ENCODE peak calls at places on chromosomes 3 and 15, in six cellular contexts. A is brain microvascular endothelial cell, C is upper lobe of left lung, T is LoVo, G is GM12891, P is HCT116. H is an unnamed sample.

GRCh38 chr3:52789746-52790040 is 4.9 kb upstream of the ITIH3 start:
- DNase-seq in A (no peak), C (no peak), T (no peak), G (no peak), P (no peak), H (no peak)

GRCh38 chr3:39668420-39668819 is 141.0 kb upstream of the MYRIP start:
- DNase-seq in A (peak), C (no peak), T (peak), G (no peak), P (peak), H (peak)

GRCh38 chr3:130310109-130310508 is 35.4 kb upstream of the COL6A5 start:
- DNase-seq in A (no peak), C (no peak), T (no peak), G (no peak), P (no peak), H (no peak)

GRCh38 chr15:101355678-101356464 is 60.8 kb upstream of the SNRPA1 start:
- DNase-seq in A (no peak), C (peak), T (no peak), G (no peak), P (no peak), H (no peak)

GRCh38 chr3:116192464-116192863 is 252.8 kb downstream of the LSAMP start:
- DNase-seq in A (no peak), C (no peak), T (no peak), G (no peak), P (no peak), H (no peak)

GRCh38 chr15:47987908-47988532 is 132.8 kb upstream of the SLC24A5 start:
- DNase-seq in A (peak), C (no peak), T (peak), G (peak), P (peak), H (peak)

GRCh38 chr15:33089878-33090757 is 104.4 kb downstream of the FMN1 start:
- DNase-seq in A (peak), C (no peak), T (peak), G (no peak), P (no peak), H (no peak)

GRCh38 chr3:136343873-136344281 is 93.7 kb downstream of the PCCB start:
- DNase-seq in A (peak), C (no peak), T (peak), G (no peak), P (no peak), H (peak)

GRCh38 chr3:80606073-80606472 is 838.3 kb upstream of the ROBO1 start:
- DNase-seq in A (no peak), C (no peak), T (no peak), G (no peak), P (no peak), H (no peak)

GRCh38 chr15:51658664-51659063 is 22.6 kb upstream of the SCG3 start:
- DNase-seq in A (no peak), C (no peak), T (no peak), G (no peak), P (no peak), H (no peak)

GRCh38 chr15:60614028-60614427 is 135.1 kb upstream of the ICE2 start:
- DNase-seq in A (no peak), C (no peak), T (no peak), G (no peak), P (no peak), H (no peak)

GRCh38 chr15:72771329-72771725 is 12.2 kb downstream of the ADPGK start:
- DNase-seq in A (no peak), C (no peak), T (no peak), G (no peak), P (no peak), H (no peak)

GRCh38 chr3:45555154-45555591 is 39.4 kb upstream of the LIMD1 start:
- DNase-seq in A (no peak), C (no peak), T (no peak), G (no peak), P (no peak), H (no peak)

GRCh38 chr15:101150723-101151040 is 101.2 kb downstream of the CHSY1 start:
- DNase-seq in A (no peak), C (no peak), T (no peak), G (no peak), P (no peak), H (no peak)

GRCh38 chr3:16102187-16102561 is 72.3 kb upstream of the GALNT15 start:
- DNase-seq in A (no peak), C (no peak), T (no peak), G (no peak), P (no peak), H (no peak)

GRCh38 chr15:28018291-28019044 is 80.6 kb downstream of the OCA2 start:
- DNase-seq in A (no peak), C (peak), T (no peak), G (no peak), P (no peak), H (no peak)

GRCh38 chr15:60477164-60477563 is 1.8 kb downstream of the ICE2 start:
- DNase-seq in A (no peak), C (no peak), T (no peak), G (no peak), P (no peak), H (no peak)

GRCh38 chr3:31891876-31892455 is 89.1 kb downstream of the OSBPL10 start:
- DNase-seq in A (no peak), C (no peak), T (no peak), G (no peak), P (no peak), H (no peak)

GRCh38 chr3:79767953-79768282 is at the start of gene ROBO1:
- DNase-seq in A (peak), C (no peak), T (no peak), G (no peak), P (no peak), H (no peak)

GRCh38 chr15:58065011-58065444 is 483 bp downstream of the ALDH1A2 start:
- DNase-seq in A (no peak), C (peak), T (no peak), G (no peak), P (no peak), H (peak)

GRCh38 chr3:6262035-6262434 is 598.9 kb upstream of the GRM7 start:
- DNase-seq in A (no peak), C (no peak), T (no peak), G (no peak), P (no peak), H (no peak)

GRCh38 chr3:120795017-120795648 is 52.6 kb downstream of the GTF2E1 start:
- DNase-seq in A (peak), C (no peak), T (peak), G (no peak), P (peak), H (peak)

GRCh38 chr15:61016087-61016486 is 213.0 kb downstream of the RORA start:
- DNase-seq in A (no peak), C (no peak), T (no peak), G (no peak), P (no peak), H (no peak)

GRCh38 chr3:70000028-70000410 is 486 bp downstream of the SAMMSON start:
- DNase-seq in A (no peak), C (peak), T (no peak), G (no peak), P (no peak), H (no peak)

GRCh38 chr3:116433552-116433951 is 11.7 kb downstream of the LSAMP start:
- DNase-seq in A (no peak), C (no peak), T (no peak), G (no peak), P (no peak), H (no peak)

GRCh38 chr15:47717036-47717611 is at the start of gene SEMA6D:
- DNase-seq in A (peak), C (peak), T (peak), G (peak), P (no peak), H (peak)

GRCh38 chr15:38671675-38672141 is 107.1 kb upstream of the RASGRP1 start:
- DNase-seq in A (no peak), C (no peak), T (no peak), G (no peak), P (no peak), H (no peak)

GRCh38 chr3:43203022-43203421 is 83.3 kb upstream of the SNRK start:
- DNase-seq in A (no peak), C (no peak), T (no peak), G (no peak), P (no peak), H (no peak)

GRCh38 chr3:100882571-100882981 is 110.6 kb downstream of the ABI3BP start:
- DNase-seq in A (peak), C (no peak), T (no peak), G (no peak), P (no peak), H (no peak)

GRCh38 chr3:43148033-43148432 is 42.2 kb upstream of the POMGNT2 start:
- DNase-seq in A (no peak), C (no peak), T (no peak), G (no peak), P (no peak), H (no peak)

GRCh38 chr15:69685524-69686452 is 233.2 kb downstream of the RPLP1 start:
- DNase-seq in A (no peak), C (no peak), T (no peak), G (no peak), P (no peak), H (no peak)

GRCh38 chr15:79602731-79603130 is 170.6 kb downstream of the MINAR1 start:
- DNase-seq in A (no peak), C (no peak), T (no peak), G (no peak), P (no peak), H (no peak)

GRCh38 chr3:126541628-126542339 is 16.9 kb downstream of the C3orf22 start:
- DNase-seq in A (no peak), C (peak), T (no peak), G (no peak), P (no peak), H (peak)

GRCh38 chr3:72888546-72889309 is 882 bp downstream of the GXYLT2 start:
- DNase-seq in A (no peak), C (no peak), T (no peak), G (no peak), P (no peak), H (no peak)

GRCh38 chr3:156535798-156536197 is 19.1 kb downstream of the SSR3 start:
- DNase-seq in A (no peak), C (no peak), T (no peak), G (no peak), P (no peak), H (no peak)

H was measured in Calu3.